ENCODE peak calls at places on chromosomes 11 and 22, in four cellular contexts. W is K562, L is HepG2, Q is GM12878. S is an unnamed sample.

GRCh38 chr22:39264344-39265116 is 19.7 kb upstream of the PDGFB start:
- DNase-seq in L (no peak), W (no peak), Q (no peak), S (no peak)

GRCh38 chr11:65497141-65498041 is 1.5 kb upstream of the MALAT1 start:
- DNase-seq in L (peak), Q (peak), W (peak), S (peak)

GRCh38 chr11:66020618-66021357 is 5.5 kb downstream of the CATSPER1 start:
- DNase-seq in W (peak), Q (no peak), L (no peak), S (no peak)

GRCh38 chr22:27919943-27920755 is 1.1 kb upstream of the PITPNB start:
- DNase-seq in W (no peak), Q (no peak), L (peak), S (no peak)

GRCh38 chr11:827146-827860 is 416 bp upstream of the CRACR2B start:
- DNase-seq in W (peak), Q (no peak), L (peak), S (peak)

GRCh38 chr11:82857145-82857544 is 43.1 kb downstream of the PRCP start:
- DNase-seq in Q (no peak), L (no peak), W (no peak), S (no peak)

GRCh38 chr22:24310969-24311368 is 40.3 kb downstream of the SPECC1L start:
- DNase-seq in Q (no peak), W (no peak), L (no peak), S (no peak)

GRCh38 chr22:30435674-30436126 is 10.1 kb downstream of the MTFP1 start:
- DNase-seq in W (peak), Q (no peak), L (no peak), S (no peak)

GRCh38 chr11:22491826-22492225 is 133.8 kb downstream of the FANCF start:
- DNase-seq in W (no peak), Q (no peak), L (no peak), S (peak)

GRCh38 chr11:123469586-123469985 is 39.5 kb downstream of the GRAMD1B start:
- DNase-seq in W (no peak), L (no peak), Q (no peak), S (no peak)

GRCh38 chr11:123470862-123471261 is 40.8 kb downstream of the GRAMD1B start:
- DNase-seq in L (no peak), Q (no peak), W (no peak), S (no peak)

GRCh38 chr11:123472236-123472935 is 42.3 kb downstream of the GRAMD1B start:
- DNase-seq in Q (no peak), L (no peak), W (no peak), S (no peak)

GRCh38 chr11:123473941-123474668 is 44.0 kb downstream of the GRAMD1B start:
- DNase-seq in L (no peak), W (no peak), Q (no peak), S (no peak)

DNA sequence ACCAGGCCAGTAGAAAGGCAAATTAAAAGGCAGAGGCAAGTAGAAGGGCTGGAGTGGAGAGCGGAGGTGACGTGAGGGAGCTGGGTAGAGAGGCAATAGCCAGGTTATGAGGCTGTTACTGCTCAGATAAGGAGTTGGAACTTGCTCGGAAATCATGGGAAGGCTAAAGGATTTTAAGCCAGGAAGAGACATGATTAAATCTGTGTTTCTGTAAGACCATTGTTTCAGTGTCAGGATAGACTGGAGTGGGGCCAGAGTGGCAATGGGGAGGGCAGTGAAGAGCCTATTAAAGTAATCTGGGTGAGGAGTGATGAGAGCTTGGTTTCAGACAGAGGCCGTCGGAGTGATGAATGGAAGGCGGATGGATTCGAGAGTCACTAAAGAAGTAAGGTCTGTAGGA is 39.0 kb downstream of the GRAMD1B start:
- DNase-seq in W (no peak), Q (no peak), L (no peak), S (no peak)
- TF ChIP-seq USF2 in W (no peak), Q (no peak), L (no peak), S (no peak)

GRCh38 chr11:79026803-79027445 is 413.9 kb downstream of the TENM4 start:
- DNase-seq in W (no peak), L (no peak), Q (no peak), S (no peak)
- TF ChIP-seq NR2C2 in W (no peak), L (no peak), Q (no peak), S (no peak)

GRCh38 chr22:45878051-45878764 is 98.8 kb downstream of the WNT7B start:
- DNase-seq in L (no peak), W (no peak), Q (no peak), S (no peak)
- TF ChIP-seq CREB1 in L (no peak), W (no peak), Q (no peak), S (no peak)

DNA sequence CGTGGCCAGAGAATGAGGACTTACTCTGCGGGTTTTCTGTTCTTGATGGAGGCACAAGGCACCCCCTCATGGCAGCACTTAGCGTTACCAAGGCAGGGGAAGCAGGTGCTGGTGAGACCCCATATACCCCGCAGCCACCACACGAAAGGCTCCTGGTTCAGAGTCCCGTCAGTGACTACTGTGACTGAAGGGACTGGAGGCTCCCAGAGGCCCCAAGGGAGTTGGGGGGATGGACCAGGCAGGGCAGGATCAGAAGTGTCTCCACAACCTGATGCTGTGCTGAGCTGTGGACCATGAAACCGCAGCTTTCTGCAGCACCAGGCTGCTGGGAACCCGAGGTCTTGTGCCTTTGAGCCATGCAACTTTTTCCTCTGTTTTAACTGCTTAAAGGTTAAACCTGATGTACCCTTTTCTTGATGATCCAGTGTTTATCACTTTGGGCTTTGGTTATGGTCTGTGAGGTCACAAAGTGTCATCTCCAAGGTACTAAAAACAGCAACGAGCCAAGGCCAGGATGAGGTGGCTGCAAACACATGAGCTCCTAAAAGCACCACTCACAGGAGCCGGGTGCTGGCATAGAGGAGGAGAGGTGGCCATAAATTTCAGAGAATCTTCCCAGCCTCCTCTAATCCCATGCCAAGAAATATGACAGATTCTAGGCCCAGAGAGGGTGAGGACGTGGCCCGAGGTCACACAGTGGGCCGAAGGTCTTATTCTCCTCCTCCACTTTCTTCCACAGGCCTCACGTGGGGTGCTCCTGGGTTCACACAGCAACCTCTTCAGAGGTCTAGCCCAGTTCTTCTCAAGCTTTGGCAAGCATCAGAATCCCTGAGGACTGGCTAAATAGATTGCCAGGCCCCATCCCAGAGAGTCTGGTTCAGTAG is 4.2 kb upstream of the LRRC32 start:
- DNase-seq in W (no peak), Q (peak), L (no peak), S (peak)
- TF ChIP-seq USF2 in W (no peak), Q (no peak), L (no peak), S (no peak)

DNA sequence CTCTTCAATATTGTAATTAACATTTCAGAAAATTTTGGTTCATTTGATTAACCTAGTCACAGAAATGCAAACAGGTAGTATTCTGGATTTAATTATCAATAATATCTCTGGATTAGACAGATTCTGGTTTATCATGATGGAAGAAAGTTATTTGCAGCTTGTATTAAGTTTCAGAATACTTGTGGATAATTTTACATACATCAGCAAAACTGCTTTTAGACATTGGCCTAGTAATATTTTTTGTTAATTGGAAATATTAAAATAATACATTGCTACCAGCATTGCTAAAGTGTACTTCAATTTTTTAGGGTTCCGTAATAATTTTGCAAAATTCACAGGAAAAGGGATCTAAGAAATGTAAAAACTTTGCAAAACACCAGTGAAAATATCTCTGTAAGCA is 3.8 kb upstream of the OR5D14 start:
- DNase-seq in L (no peak), Q (no peak), W (no peak), S (no peak)
- TF ChIP-seq NR2C2 in L (no peak), Q (no peak), W (no peak), S (no peak)